ENCODE peak calls at places on chromosomes 16 and 17, in eight cellular contexts. One of them, this sample, is unnamed.

GRCh38 chr16:10736926-10737625 is 6.6 kb upstream of the NUBP1 start:
- DNase-seq in A549: peak; percentile 70
- DNase-seq in upper lobe of left lung: peak; percentile 78
- DNase-seq in stomach: peak; percentile 61
- DNase-seq in transverse colon: peak; percentile 71
- DNase-seq in SK-N-SH: peak; percentile 70
- DNase-seq in sigmoid colon: no peak
- DNase-seq in HepG2: peak; percentile 76
- DNase-seq in this sample: no peak

GRCh38 chr16:3712830-3713476 is 4.4 kb downstream of the TRAP1 start:
- DNase-seq in A549: no peak
- DNase-seq in upper lobe of left lung: no peak
- DNase-seq in stomach: peak; percentile 35
- DNase-seq in transverse colon: no peak
- DNase-seq in SK-N-SH: no peak
- DNase-seq in sigmoid colon: no peak
- DNase-seq in HepG2: peak; percentile 66
- DNase-seq in this sample: no peak

GRCh38 chr16:79217375-79218011 is 383.0 kb downstream of the MAF start:
- DNase-seq in A549: no peak
- DNase-seq in upper lobe of left lung: no peak
- DNase-seq in stomach: no peak
- DNase-seq in transverse colon: no peak
- DNase-seq in SK-N-SH: no peak
- DNase-seq in sigmoid colon: no peak
- DNase-seq in HepG2: no peak
- DNase-seq in this sample: no peak

GRCh38 chr16:54936979-54937672 is 6.5 kb downstream of the IRX5 start:
- DNase-seq in A549: peak; percentile 54
- DNase-seq in upper lobe of left lung: peak; percentile 73
- DNase-seq in stomach: no peak
- DNase-seq in transverse colon: no peak
- DNase-seq in SK-N-SH: no peak
- DNase-seq in sigmoid colon: no peak
- DNase-seq in HepG2: no peak
- DNase-seq in this sample: no peak

GRCh38 chr16:84597518-84598390 is 20.1 kb downstream of the COTL1 start:
- DNase-seq in A549: no peak
- DNase-seq in upper lobe of left lung: peak; percentile 59
- DNase-seq in stomach: no peak
- DNase-seq in transverse colon: no peak
- DNase-seq in SK-N-SH: no peak
- DNase-seq in sigmoid colon: no peak
- DNase-seq in HepG2: no peak
- DNase-seq in this sample: no peak

GRCh38 chr17:66727634-66728570 is 107.0 kb upstream of the CACNG5 start:
- DNase-seq in A549: peak; percentile 68
- DNase-seq in upper lobe of left lung: peak; percentile 52
- DNase-seq in stomach: peak; percentile 52
- DNase-seq in transverse colon: peak; percentile 57
- DNase-seq in SK-N-SH: peak; percentile 87
- DNase-seq in sigmoid colon: peak; percentile 68
- DNase-seq in HepG2: peak; percentile 47
- DNase-seq in this sample: peak; percentile 26

GRCh38 chr16:88390760-88391496 is 8.2 kb downstream of the ZNF469 start:
- DNase-seq in A549: no peak
- DNase-seq in upper lobe of left lung: no peak
- DNase-seq in stomach: no peak
- DNase-seq in transverse colon: peak; percentile 19
- DNase-seq in SK-N-SH: no peak
- DNase-seq in sigmoid colon: no peak
- DNase-seq in HepG2: no peak
- DNase-seq in this sample: no peak

GRCh38 chr16:252366-253337 is 18.0 kb downstream of the FAM234A start:
- DNase-seq in A549: no peak
- DNase-seq in upper lobe of left lung: no peak
- DNase-seq in stomach: no peak
- DNase-seq in transverse colon: peak; percentile 72
- DNase-seq in SK-N-SH: no peak
- DNase-seq in sigmoid colon: no peak
- DNase-seq in HepG2: no peak
- DNase-seq in this sample: no peak

GRCh38 chr17:35890774-35891155 is 10.6 kb upstream of the CCL5 start:
- DNase-seq in A549: no peak
- DNase-seq in upper lobe of left lung: peak; percentile 50
- DNase-seq in stomach: peak; percentile 35
- DNase-seq in transverse colon: peak; percentile 54
- DNase-seq in SK-N-SH: peak; percentile 21
- DNase-seq in sigmoid colon: no peak
- DNase-seq in HepG2: no peak
- DNase-seq in this sample: no peak

GRCh38 chr16:48687421-48688038 is 77.5 kb upstream of the N4BP1 start:
- DNase-seq in A549: peak; percentile 70
- DNase-seq in upper lobe of left lung: peak; percentile 43
- DNase-seq in stomach: peak; percentile 28
- DNase-seq in transverse colon: peak; percentile 18
- DNase-seq in SK-N-SH: peak; percentile 68
- DNase-seq in sigmoid colon: no peak
- DNase-seq in HepG2: peak; percentile 84
- DNase-seq in this sample: peak; percentile 10

GRCh38 chr16:82891918-82892317 is 265.1 kb downstream of the CDH13 start:
- DNase-seq in A549: no peak
- DNase-seq in upper lobe of left lung: no peak
- DNase-seq in stomach: no peak
- DNase-seq in transverse colon: no peak
- DNase-seq in SK-N-SH: no peak
- DNase-seq in sigmoid colon: no peak
- DNase-seq in HepG2: no peak
- DNase-seq in this sample: no peak

GRCh38 chr17:76054112-76054476 is 18.2 kb downstream of the SRP68 start:
- DNase-seq in A549: no peak
- DNase-seq in upper lobe of left lung: peak; percentile 53
- DNase-seq in stomach: no peak
- DNase-seq in transverse colon: no peak
- DNase-seq in SK-N-SH: no peak
- DNase-seq in sigmoid colon: no peak
- DNase-seq in HepG2: no peak
- DNase-seq in this sample: no peak
- TF ChIP-seq EP300 in A549: no peak
- TF ChIP-seq EP300 in upper lobe of left lung: no peak
- TF ChIP-seq EP300 in stomach: no peak
- TF ChIP-seq EP300 in transverse colon: no peak
- TF ChIP-seq EP300 in SK-N-SH: no peak
- TF ChIP-seq EP300 in sigmoid colon: no peak
- TF ChIP-seq EP300 in HepG2: no peak
- TF ChIP-seq EP300 in this sample: no peak

GRCh38 chr16:1960665-1961630 is 1.6 kb downstream of the NDUFB10 start:
- DNase-seq in A549: peak; percentile 72
- DNase-seq in upper lobe of left lung: no peak
- DNase-seq in stomach: no peak
- DNase-seq in transverse colon: no peak
- DNase-seq in SK-N-SH: no peak
- DNase-seq in sigmoid colon: no peak
- DNase-seq in HepG2: peak; percentile 53
- DNase-seq in this sample: no peak

GRCh38 chr16:1958715-1959268 is 546 bp upstream of the NDUFB10 start:
- DNase-seq in A549: no peak
- DNase-seq in upper lobe of left lung: no peak
- DNase-seq in stomach: no peak
- DNase-seq in transverse colon: no peak
- DNase-seq in SK-N-SH: no peak
- DNase-seq in sigmoid colon: no peak
- DNase-seq in HepG2: no peak
- DNase-seq in this sample: no peak

GRCh38 chr16:1964046-1964505 is 550 bp downstream of the RPS2 start:
- DNase-seq in A549: peak; percentile 30
- DNase-seq in upper lobe of left lung: peak; percentile 50
- DNase-seq in stomach: no peak
- DNase-seq in transverse colon: no peak
- DNase-seq in SK-N-SH: no peak
- DNase-seq in sigmoid colon: no peak
- DNase-seq in HepG2: no peak
- DNase-seq in this sample: no peak

GRCh38 chr16:1961651-1962067 is 2.3 kb downstream of the NDUFB10 start:
- DNase-seq in A549: peak; percentile 51
- DNase-seq in upper lobe of left lung: no peak
- DNase-seq in stomach: no peak
- DNase-seq in transverse colon: no peak
- DNase-seq in SK-N-SH: no peak
- DNase-seq in sigmoid colon: no peak
- DNase-seq in HepG2: peak; percentile 49
- DNase-seq in this sample: no peak

GRCh38 chr16:1959269-1960039 is at the start of gene NDUFB10:
- DNase-seq in A549: peak; percentile 94
- DNase-seq in upper lobe of left lung: peak; percentile 95
- DNase-seq in stomach: peak; percentile 96
- DNase-seq in transverse colon: peak; percentile 95
- DNase-seq in SK-N-SH: peak; percentile 96
- DNase-seq in sigmoid colon: peak; percentile 96
- DNase-seq in HepG2: peak; percentile 80
- DNase-seq in this sample: peak; percentile 79
- TF ChIP-seq CTCF in A549: peak; percentile 86
- TF ChIP-seq CTCF in upper lobe of left lung: peak; percentile 60
- TF ChIP-seq CTCF in stomach: peak; percentile 42
- TF ChIP-seq CTCF in transverse colon: peak; percentile 53
- TF ChIP-seq CTCF in SK-N-SH: peak; percentile 73
- TF ChIP-seq CTCF in sigmoid colon: no peak
- TF ChIP-seq CTCF in HepG2: peak; percentile 82
- TF ChIP-seq CTCF in this sample: peak; percentile 75

DNA sequence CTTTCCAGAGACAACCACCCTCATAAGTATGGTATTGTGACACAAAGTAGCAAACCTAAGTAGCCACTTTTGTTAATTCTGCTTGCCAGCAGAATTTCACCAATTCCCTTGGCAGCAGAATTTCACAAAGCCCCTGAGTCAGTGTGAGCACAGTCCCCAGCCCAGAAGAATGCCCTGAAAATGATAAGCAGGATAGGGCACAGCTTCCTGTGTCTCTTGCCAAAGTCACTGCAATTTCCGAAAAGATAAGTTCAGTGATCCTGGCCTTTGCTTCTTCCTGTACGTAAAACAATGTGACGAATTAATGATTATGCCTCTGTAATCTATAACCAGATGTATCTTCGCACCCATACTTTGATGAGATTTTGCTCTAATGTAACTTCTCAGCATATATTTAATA is 16.0 kb upstream of the WIPF2 start:
- DNase-seq in A549: no peak
- DNase-seq in upper lobe of left lung: no peak
- DNase-seq in stomach: no peak
- DNase-seq in transverse colon: no peak
- DNase-seq in SK-N-SH: no peak
- DNase-seq in sigmoid colon: no peak
- DNase-seq in HepG2: no peak
- DNase-seq in this sample: no peak
- TF ChIP-seq EP300 in A549: no peak
- TF ChIP-seq EP300 in upper lobe of left lung: no peak
- TF ChIP-seq EP300 in stomach: no peak
- TF ChIP-seq EP300 in transverse colon: no peak
- TF ChIP-seq EP300 in SK-N-SH: no peak
- TF ChIP-seq EP300 in sigmoid colon: no peak
- TF ChIP-seq EP300 in HepG2: no peak
- TF ChIP-seq EP300 in this sample: no peak

GRCh38 chr16:30949655-30950515 is 1.0 kb downstream of the ORAI3 start:
- DNase-seq in A549: peak; percentile 84
- DNase-seq in upper lobe of left lung: peak; percentile 91
- DNase-seq in stomach: peak; percentile 67
- DNase-seq in transverse colon: peak; percentile 84
- DNase-seq in SK-N-SH: peak; percentile 73
- DNase-seq in sigmoid colon: peak; percentile 95
- DNase-seq in HepG2: peak; percentile 92
- DNase-seq in this sample: peak; percentile 88
- TF ChIP-seq CTCF in A549: peak; percentile 12
- TF ChIP-seq CTCF in upper lobe of left lung: no peak
- TF ChIP-seq CTCF in stomach: no peak
- TF ChIP-seq CTCF in transverse colon: no peak
- TF ChIP-seq CTCF in SK-N-SH: no peak
- TF ChIP-seq CTCF in sigmoid colon: no peak
- TF ChIP-seq CTCF in HepG2: peak; percentile 91
- TF ChIP-seq CTCF in this sample: no peak

DNA sequence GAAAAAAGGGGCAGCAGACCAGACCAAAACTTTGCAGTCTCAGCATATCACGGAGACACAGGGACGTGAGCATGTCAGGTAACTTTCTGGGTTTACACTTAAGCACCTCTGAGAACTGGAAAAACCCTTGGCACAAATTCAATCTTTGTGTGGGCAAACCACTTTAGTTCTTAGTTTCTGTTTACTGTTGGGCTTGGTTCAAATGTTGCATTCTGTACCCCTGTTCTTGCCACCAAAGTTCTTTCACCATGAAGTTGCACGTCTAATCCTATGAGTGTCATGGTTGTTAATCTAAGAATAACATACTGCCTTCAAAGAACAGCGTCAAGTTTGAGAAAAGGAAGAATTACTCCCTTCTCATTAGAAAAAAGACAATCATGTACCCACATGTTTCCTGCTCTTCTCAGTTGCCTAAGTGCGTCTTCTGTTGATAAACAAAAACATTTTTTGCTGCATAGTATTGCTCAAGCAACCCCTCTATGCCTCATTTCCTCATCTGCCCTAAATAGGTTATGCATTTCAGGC is 11.6 kb downstream of the KRT33A start:
- DNase-seq in A549: no peak
- DNase-seq in upper lobe of left lung: no peak
- DNase-seq in stomach: no peak
- DNase-seq in transverse colon: no peak
- DNase-seq in SK-N-SH: no peak
- DNase-seq in sigmoid colon: no peak
- DNase-seq in HepG2: no peak
- DNase-seq in this sample: no peak
- TF ChIP-seq EP300 in A549: no peak
- TF ChIP-seq EP300 in upper lobe of left lung: no peak
- TF ChIP-seq EP300 in stomach: no peak
- TF ChIP-seq EP300 in transverse colon: no peak
- TF ChIP-seq EP300 in SK-N-SH: no peak
- TF ChIP-seq EP300 in sigmoid colon: no peak
- TF ChIP-seq EP300 in HepG2: no peak
- TF ChIP-seq EP300 in this sample: no peak

GRCh38 chr17:50620848-50621247 is 13.8 kb upstream of the ABCC3 start:
- DNase-seq in A549: no peak
- DNase-seq in upper lobe of left lung: no peak
- DNase-seq in stomach: no peak
- DNase-seq in transverse colon: no peak
- DNase-seq in SK-N-SH: peak; percentile 74
- DNase-seq in sigmoid colon: no peak
- DNase-seq in HepG2: no peak
- DNase-seq in this sample: no peak
- TF ChIP-seq CTCF in A549: no peak
- TF ChIP-seq CTCF in upper lobe of left lung: no peak
- TF ChIP-seq CTCF in stomach: no peak
- TF ChIP-seq CTCF in transverse colon: no peak
- TF ChIP-seq CTCF in SK-N-SH: peak; percentile 38
- TF ChIP-seq CTCF in sigmoid colon: no peak
- TF ChIP-seq CTCF in HepG2: peak; percentile 65
- TF ChIP-seq CTCF in this sample: no peak

This sample was measured in tibial nerve.